ENCODE peak calls at places on chromosome 3, in ten cellular contexts. D is HT1080; O is stimulated activated CD4-positive, alpha-beta T cell treated with anti-CD3 and anti-CD28 coated beads, Interleukin-2, amount 100 ng/mL, for 48 hours; T is DMS 273 treated with DMSO at 0.1 percent for 48 hours; X is T1000; R is GM12891; W is KG1; I is naive thymus-derived CD8-positive, alpha-beta T cell; K is activated T-cell treated with anti-CD3 and anti-CD28 coated beads, Interleukin-2, amount 50 U/mL, for 24 hours; C is NCI-H1048. P is an unnamed sample.

GRCh38 chr3:121431717-121432517 is 113.9 kb downstream of the POLQ start:
- DNase-seq in D (peak), I (no peak), T (peak), O (peak), K (no peak), C (no peak), R (peak), X (no peak), W (no peak), P (no peak)

GRCh38 chr3:38738630-38739395 is 77.2 kb downstream of the SCN10A start:
- DNase-seq in D (peak), X (no peak), I (no peak), C (no peak), R (peak), T (no peak), K (no peak), O (peak), W (peak), P (no peak)

GRCh38 chr3:58198362-58198761 is 12.4 kb downstream of the DNASE1L3 start:
- DNase-seq in K (no peak), I (no peak), C (no peak), R (no peak), D (no peak), T (no peak), W (no peak), X (no peak), O (no peak), P (no peak)

GRCh38 chr3:159685801-159686200 is 302.8 kb upstream of the IL12A start:
- DNase-seq in O (no peak), X (no peak), W (no peak), T (no peak), K (no peak), R (no peak), C (no peak), D (no peak), I (no peak), P (no peak)

GRCh38 chr3:184757010-184757651 is 45.3 kb upstream of the MAGEF1 start:
- DNase-seq in W (no peak), X (no peak), R (no peak), K (no peak), C (no peak), O (no peak), T (no peak), D (peak), I (no peak), P (no peak)

GRCh38 chr3:36991147-36991546 is 1.8 kb downstream of the EPM2AIP1 start:
- DNase-seq in C (no peak), O (peak), W (no peak), T (no peak), R (no peak), D (no peak), X (no peak), K (no peak), I (no peak), P (no peak)

GRCh38 chr3:70861234-70861633 is 548.8 kb upstream of the MDFIC2 start:
- DNase-seq in I (no peak), K (no peak), C (no peak), W (no peak), X (no peak), T (no peak), D (peak), R (no peak), O (no peak), P (no peak)

GRCh38 chr3:57281710-57282109 is 10.8 kb downstream of the ASB14 start:
- DNase-seq in X (no peak), D (peak), I (no peak), T (no peak), W (no peak), O (no peak), R (no peak), C (no peak), K (no peak), P (no peak)